ENCODE peak calls at places on chromosomes 4 and X, in seven cellular contexts. One of them, this sample, is unnamed.
A peak's percentile ranks its signal among the peaks of the same experiment; 100 is the strongest.

GRCh38 chr4:23844961-23845360 is 44.9 kb downstream of the PPARGC1A start:
- DNase-seq in foreskin fibroblast: no peak
- DNase-seq in stimulated activated naive CD8-positive, alpha-beta T cell treated with anti-CD3 and anti-CD28 coated beads, Interleukin-15, amount 100 ng/mL, for 72 hours: no peak
- DNase-seq in endothelial cell of umbilical vein: no peak
- DNase-seq in iris pigment epithelial cell: no peak
- DNase-seq in non-pigmented ciliary epithelial cell: no peak
- DNase-seq in C1 segment of cervical spinal cord: no peak
- DNase-seq in this sample: no peak

GRCh38 chr4:78551420-78552351 is at the start of gene ANXA3:
- DNase-seq in foreskin fibroblast: no peak
- DNase-seq in stimulated activated naive CD8-positive, alpha-beta T cell treated with anti-CD3 and anti-CD28 coated beads, Interleukin-15, amount 100 ng/mL, for 72 hours: peak; percentile 47
- DNase-seq in endothelial cell of umbilical vein: peak; percentile 39
- DNase-seq in iris pigment epithelial cell: no peak
- DNase-seq in non-pigmented ciliary epithelial cell: no peak
- DNase-seq in C1 segment of cervical spinal cord: no peak
- DNase-seq in this sample: no peak

GRCh38 chrX:79081895-79082512 is 62.5 kb upstream of the GPR174 start:
- DNase-seq in foreskin fibroblast: no peak
- DNase-seq in stimulated activated naive CD8-positive, alpha-beta T cell treated with anti-CD3 and anti-CD28 coated beads, Interleukin-15, amount 100 ng/mL, for 72 hours: peak; percentile 27
- DNase-seq in endothelial cell of umbilical vein: peak; percentile 36
- DNase-seq in iris pigment epithelial cell: peak; percentile 17
- DNase-seq in non-pigmented ciliary epithelial cell: no peak
- DNase-seq in C1 segment of cervical spinal cord: no peak
- DNase-seq in this sample: peak; percentile 43

GRCh38 chrX:1093586-1094538 is 118.6 kb downstream of the CRLF2 start:
- DNase-seq in foreskin fibroblast: no peak
- DNase-seq in stimulated activated naive CD8-positive, alpha-beta T cell treated with anti-CD3 and anti-CD28 coated beads, Interleukin-15, amount 100 ng/mL, for 72 hours: peak; percentile 22
- DNase-seq in endothelial cell of umbilical vein: no peak
- DNase-seq in iris pigment epithelial cell: no peak
- DNase-seq in non-pigmented ciliary epithelial cell: no peak
- DNase-seq in C1 segment of cervical spinal cord: no peak
- DNase-seq in this sample: no peak

GRCh38 chrX:7987160-7987992 is 60.2 kb upstream of the PNPLA4 start:
- DNase-seq in foreskin fibroblast: peak; percentile 48
- DNase-seq in stimulated activated naive CD8-positive, alpha-beta T cell treated with anti-CD3 and anti-CD28 coated beads, Interleukin-15, amount 100 ng/mL, for 72 hours: no peak
- DNase-seq in endothelial cell of umbilical vein: no peak
- DNase-seq in iris pigment epithelial cell: no peak
- DNase-seq in non-pigmented ciliary epithelial cell: no peak
- DNase-seq in C1 segment of cervical spinal cord: no peak
- DNase-seq in this sample: no peak

GRCh38 chr4:114343015-114343414 is 255.6 kb upstream of the UGT8 start:
- DNase-seq in foreskin fibroblast: no peak
- DNase-seq in stimulated activated naive CD8-positive, alpha-beta T cell treated with anti-CD3 and anti-CD28 coated beads, Interleukin-15, amount 100 ng/mL, for 72 hours: no peak
- DNase-seq in endothelial cell of umbilical vein: no peak
- DNase-seq in iris pigment epithelial cell: no peak
- DNase-seq in non-pigmented ciliary epithelial cell: no peak
- DNase-seq in C1 segment of cervical spinal cord: no peak
- DNase-seq in this sample: no peak

GRCh38 chr4:147755567-147756295 is 23.8 kb downstream of the ARHGAP10 start:
- DNase-seq in foreskin fibroblast: no peak
- DNase-seq in stimulated activated naive CD8-positive, alpha-beta T cell treated with anti-CD3 and anti-CD28 coated beads, Interleukin-15, amount 100 ng/mL, for 72 hours: no peak
- DNase-seq in endothelial cell of umbilical vein: no peak
- DNase-seq in iris pigment epithelial cell: peak; percentile 55
- DNase-seq in non-pigmented ciliary epithelial cell: no peak
- DNase-seq in C1 segment of cervical spinal cord: no peak
- DNase-seq in this sample: peak; percentile 83

GRCh38 chr4:156378053-156378665 is 424.5 kb upstream of the CTSO start:
- DNase-seq in foreskin fibroblast: no peak
- DNase-seq in stimulated activated naive CD8-positive, alpha-beta T cell treated with anti-CD3 and anti-CD28 coated beads, Interleukin-15, amount 100 ng/mL, for 72 hours: no peak
- DNase-seq in endothelial cell of umbilical vein: peak; percentile 56
- DNase-seq in iris pigment epithelial cell: peak; percentile 62
- DNase-seq in non-pigmented ciliary epithelial cell: peak; percentile 31
- DNase-seq in C1 segment of cervical spinal cord: no peak
- DNase-seq in this sample: peak; percentile 59

GRCh38 chr4:142264961-142265360 is 581.1 kb downstream of the INPP4B start:
- DNase-seq in foreskin fibroblast: peak; percentile 27
- DNase-seq in stimulated activated naive CD8-positive, alpha-beta T cell treated with anti-CD3 and anti-CD28 coated beads, Interleukin-15, amount 100 ng/mL, for 72 hours: no peak
- DNase-seq in endothelial cell of umbilical vein: no peak
- DNase-seq in iris pigment epithelial cell: peak; percentile 31
- DNase-seq in non-pigmented ciliary epithelial cell: no peak
- DNase-seq in C1 segment of cervical spinal cord: no peak
- DNase-seq in this sample: peak; percentile 60

GRCh38 chrX:140799216-140799615 is 89.7 kb downstream of the LINC00632 start:
- DNase-seq in foreskin fibroblast: no peak
- DNase-seq in stimulated activated naive CD8-positive, alpha-beta T cell treated with anti-CD3 and anti-CD28 coated beads, Interleukin-15, amount 100 ng/mL, for 72 hours: no peak
- DNase-seq in endothelial cell of umbilical vein: no peak
- DNase-seq in iris pigment epithelial cell: peak; percentile 2
- DNase-seq in non-pigmented ciliary epithelial cell: no peak
- DNase-seq in C1 segment of cervical spinal cord: no peak
- DNase-seq in this sample: peak; percentile 17

GRCh38 chr4:3880595-3881120 is 114.5 kb downstream of the ADRA2C start:
- DNase-seq in foreskin fibroblast: peak; percentile 51
- DNase-seq in stimulated activated naive CD8-positive, alpha-beta T cell treated with anti-CD3 and anti-CD28 coated beads, Interleukin-15, amount 100 ng/mL, for 72 hours: peak; percentile 74
- DNase-seq in endothelial cell of umbilical vein: peak; percentile 55
- DNase-seq in iris pigment epithelial cell: peak; percentile 56
- DNase-seq in non-pigmented ciliary epithelial cell: peak; percentile 6
- DNase-seq in C1 segment of cervical spinal cord: peak; percentile 7
- DNase-seq in this sample: peak; percentile 45

GRCh38 chr4:138204507-138204906 is 37.6 kb downstream of the SLC7A11 start:
- DNase-seq in foreskin fibroblast: no peak
- DNase-seq in stimulated activated naive CD8-positive, alpha-beta T cell treated with anti-CD3 and anti-CD28 coated beads, Interleukin-15, amount 100 ng/mL, for 72 hours: no peak
- DNase-seq in endothelial cell of umbilical vein: no peak
- DNase-seq in iris pigment epithelial cell: no peak
- DNase-seq in non-pigmented ciliary epithelial cell: no peak
- DNase-seq in C1 segment of cervical spinal cord: no peak
- DNase-seq in this sample: no peak

GRCh38 chrX:96685205-96686099 is 810 bp downstream of the DIAPH2 start:
- DNase-seq in foreskin fibroblast: peak; percentile 41
- DNase-seq in stimulated activated naive CD8-positive, alpha-beta T cell treated with anti-CD3 and anti-CD28 coated beads, Interleukin-15, amount 100 ng/mL, for 72 hours: peak; percentile 55
- DNase-seq in endothelial cell of umbilical vein: peak; percentile 63
- DNase-seq in iris pigment epithelial cell: peak; percentile 42
- DNase-seq in non-pigmented ciliary epithelial cell: no peak
- DNase-seq in C1 segment of cervical spinal cord: peak; percentile 25
- DNase-seq in this sample: peak; percentile 70

GRCh38 chr4:176469546-176469945 is 149.8 kb downstream of the SPCS3 start:
- DNase-seq in foreskin fibroblast: no peak
- DNase-seq in stimulated activated naive CD8-positive, alpha-beta T cell treated with anti-CD3 and anti-CD28 coated beads, Interleukin-15, amount 100 ng/mL, for 72 hours: no peak
- DNase-seq in endothelial cell of umbilical vein: no peak
- DNase-seq in iris pigment epithelial cell: no peak
- DNase-seq in non-pigmented ciliary epithelial cell: no peak
- DNase-seq in C1 segment of cervical spinal cord: no peak
- DNase-seq in this sample: no peak

GRCh38 chr4:185016101-185016940 is 2.0 kb upstream of the HELT start:
- DNase-seq in foreskin fibroblast: no peak
- DNase-seq in stimulated activated naive CD8-positive, alpha-beta T cell treated with anti-CD3 and anti-CD28 coated beads, Interleukin-15, amount 100 ng/mL, for 72 hours: no peak
- DNase-seq in endothelial cell of umbilical vein: no peak
- DNase-seq in iris pigment epithelial cell: no peak
- DNase-seq in non-pigmented ciliary epithelial cell: no peak
- DNase-seq in C1 segment of cervical spinal cord: no peak
- DNase-seq in this sample: no peak

GRCh38 chr4:182449186-182449880 is 206.1 kb downstream of the TENM3 start:
- DNase-seq in foreskin fibroblast: no peak
- DNase-seq in stimulated activated naive CD8-positive, alpha-beta T cell treated with anti-CD3 and anti-CD28 coated beads, Interleukin-15, amount 100 ng/mL, for 72 hours: no peak
- DNase-seq in endothelial cell of umbilical vein: peak; percentile 34
- DNase-seq in iris pigment epithelial cell: peak; percentile 56
- DNase-seq in non-pigmented ciliary epithelial cell: no peak
- DNase-seq in C1 segment of cervical spinal cord: no peak
- DNase-seq in this sample: peak; percentile 60

GRCh38 chr4:184621518-184621917 is 27.7 kb downstream of the CASP3 start:
- DNase-seq in foreskin fibroblast: no peak
- DNase-seq in stimulated activated naive CD8-positive, alpha-beta T cell treated with anti-CD3 and anti-CD28 coated beads, Interleukin-15, amount 100 ng/mL, for 72 hours: no peak
- DNase-seq in endothelial cell of umbilical vein: no peak
- DNase-seq in iris pigment epithelial cell: no peak
- DNase-seq in non-pigmented ciliary epithelial cell: no peak
- DNase-seq in C1 segment of cervical spinal cord: no peak
- DNase-seq in this sample: no peak